ENCODE peak calls at places on chromosomes 6 and 20, in five cellular contexts. I is astrocyte of the spinal cord, M is substantia nigra, B is AG09309, C is T-helper 9 cell. N is an unnamed sample.

GRCh38 chr6:14876778-14877613 is 368.9 kb upstream of the JARID2 start:
- DNase-seq in B (peak; percentile 45), C (no peak), I (peak; percentile 90), M (no peak), N (peak; percentile 76)

GRCh38 chr6:156645106-156645505 is 132.1 kb upstream of the ARID1B start:
- DNase-seq in M (no peak), B (peak; percentile 7), C (no peak), I (no peak), N (no peak)

GRCh38 chr20:13061381-13061780 is 52.6 kb downstream of the SPTLC3 start:
- DNase-seq in M (no peak), B (no peak), C (no peak), I (no peak), N (no peak)

GRCh38 chr20:44427804-44428173 is 47.9 kb upstream of the TTPAL start:
- DNase-seq in I (no peak), B (no peak), M (no peak), C (no peak), N (no peak)

GRCh38 chr20:39829713-39830112 is 859.3 kb downstream of the MAFB start:
- DNase-seq in C (no peak), M (no peak), B (no peak), I (no peak), N (peak; percentile 11)

GRCh38 chr6:21664263-21665081 is 70.9 kb downstream of the SOX4 start:
- DNase-seq in I (peak; percentile 27), M (no peak), B (no peak), C (no peak), N (no peak)

GRCh38 chr6:159979136-159979874 is 10.4 kb downstream of the IGF2R start:
- DNase-seq in B (no peak), M (no peak), C (peak; percentile 32), I (peak; percentile 73), N (peak; percentile 98)

GRCh38 chr6:14074723-14075503 is 42.7 kb upstream of the CD83 start:
- DNase-seq in C (no peak), M (no peak), I (peak; percentile 56), B (no peak), N (no peak)

GRCh38 chr6:129131282-129131681 is 248.3 kb downstream of the LAMA2 start:
- DNase-seq in I (peak; percentile 59), B (no peak), C (no peak), M (no peak), N (no peak)

GRCh38 chr6:102085257-102085656 is 691.7 kb downstream of the GRIK2 start:
- DNase-seq in I (no peak), M (no peak), C (no peak), B (no peak), N (no peak)

GRCh38 chr6:392441-393390 is 1.2 kb downstream of the IRF4 start:
- DNase-seq in B (no peak), M (no peak), I (no peak), C (no peak), N (no peak)

GRCh38 chr6:3825331-3825831 is 23.8 kb upstream of the FAM50B start:
- DNase-seq in M (no peak), C (no peak), I (peak; percentile 74), B (no peak), N (no peak)

GRCh38 chr20:45611054-45611453 is 18.5 kb upstream of the WFDC10A start:
- DNase-seq in C (no peak), M (no peak), B (peak; percentile 81), I (peak; percentile 54), N (peak; percentile 96)

GRCh38 chr20:2942439-2942838 is 69.2 kb downstream of the PTPRA start:
- DNase-seq in I (peak; percentile 57), B (no peak), M (no peak), C (no peak), N (no peak)

GRCh38 chr6:89013463-89013862 is 50.0 kb upstream of the RNGTT start:
- DNase-seq in I (no peak), C (no peak), M (no peak), B (no peak), N (no peak)

GRCh38 chr20:13936781-13937576 is 53.4 kb downstream of the SEL1L2 start:
- DNase-seq in C (no peak), M (no peak), I (no peak), B (no peak), N (no peak)

GRCh38 chr6:78713564-78713963 is 153.8 kb upstream of the IRAK1BP1 start:
- DNase-seq in I (no peak), C (no peak), B (no peak), M (no peak), N (no peak)

GRCh38 chr6:109238405-109238804 is 143.1 kb downstream of the CEP57L1 start:
- DNase-seq in M (no peak), B (no peak), C (no peak), I (no peak), N (no peak)

GRCh38 chr20:62754122-62754990 is 41.9 kb upstream of the MRGBP start:
- DNase-seq in B (no peak), M (no peak), C (no peak), I (no peak), N (no peak)

GRCh38 chr20:10508468-10509251 is 73.6 kb downstream of the SLX4IP start:
- DNase-seq in M (no peak), B (peak; percentile 23), I (peak; percentile 54), C (no peak), N (peak; percentile 51)

GRCh38 chr6:105550961-105551625 is 148.2 kb upstream of the PREP start:
- DNase-seq in C (no peak), B (no peak), M (no peak), I (peak; percentile 19), N (no peak)

GRCh38 chr6:125554456-125554855 is 195.0 kb upstream of the HEY2 start:
- DNase-seq in C (no peak), M (no peak), I (no peak), B (no peak), N (no peak)

GRCh38 chr6:90198758-90199425 is 97.8 kb downstream of the BACH2 start:
- DNase-seq in B (no peak), C (no peak), I (no peak), M (no peak), N (no peak)

GRCh38 chr20:11101243-11101642 is 427.4 kb upstream of the JAG1 start:
- DNase-seq in I (peak; percentile 6), B (no peak), M (no peak), C (no peak), N (no peak)

GRCh38 chr20:12723811-12724210 is 285.0 kb upstream of the SPTLC3 start:
- DNase-seq in I (no peak), B (no peak), M (no peak), C (no peak), N (no peak)

GRCh38 chr6:102907181-102907580 is 1513.7 kb downstream of the GRIK2 start:
- DNase-seq in M (no peak), I (no peak), C (no peak), B (no peak), N (peak; percentile 9)

GRCh38 chr6:34671801-34672656 is 24.5 kb downstream of the ILRUN start:
- DNase-seq in B (no peak), I (no peak), C (peak; percentile 58), M (no peak), N (peak; percentile 60)

GRCh38 chr20:4808872-4809271 is 87.2 kb downstream of the PRND start:
- DNase-seq in B (no peak), C (no peak), I (peak; percentile 6), M (no peak), N (no peak)

GRCh38 chr6:44454198-44454597 is 66.7 kb downstream of the CDC5L start:
- DNase-seq in I (no peak), M (no peak), B (no peak), C (no peak), N (no peak)

GRCh38 chr6:100479180-100480035 is 14.7 kb upstream of the SIM1 start:
- DNase-seq in B (no peak), I (peak; percentile 63), C (no peak), M (no peak), N (peak; percentile 67)

GRCh38 chr6:85591207-85591606 is 2.5 kb downstream of the SNX14 start:
- DNase-seq in C (no peak), M (no peak), I (no peak), B (no peak), N (no peak)